ENCODE peak calls at places on chromosome 10, in ten cellular contexts. K is erythroblast; E is activated CD8-positive, alpha-beta memory T cell treated with anti-CD3 and anti-CD28 coated beads for 1 hour; Z is activated naive CD8-positive, alpha-beta T cell treated with anti-CD3 and anti-CD28 coated beads, Interleukin-2, amount 50 U/mL, for 24 hours; W is activated naive CD4-positive, alpha-beta T cell treated with anti-CD3 and anti-CD28 coated beads, Interleukin-2, amount 10 ng/mL, durations not matched to agents 7 days and 5 days; X is breast epithelium; A is fibroblast of lung; I is dermis blood vessel endothelial cell; R is KBM-7; S is WTC11. H is an unnamed sample.

GRCh38 chr10:47401874-47402645 is 18.0 kb upstream of the ZNF488 start:
- DNase-seq in K (no peak), E (no peak), Z (no peak), W (no peak), X (no peak), A (no peak), I (peak), R (no peak), S (no peak), H (no peak)

GRCh38 chr10:33204049-33204448 is 130.4 kb downstream of the NRP1 start:
- DNase-seq in K (no peak), E (no peak), Z (no peak), W (no peak), X (no peak), A (no peak), I (no peak), R (no peak), S (no peak), H (no peak)

GRCh38 chr10:99534939-99535763 is 2.4 kb downstream of the NKX2-3 start:
- DNase-seq in K (peak), E (no peak), Z (no peak), W (no peak), X (no peak), A (no peak), I (peak), R (no peak), S (peak), H (peak)

GRCh38 chr10:103736763-103737162 is 118.6 kb downstream of the SH3PXD2A start:
- DNase-seq in K (peak), E (no peak), Z (no peak), W (peak), X (no peak), A (no peak), I (peak), R (peak), S (peak), H (peak)

GRCh38 chr10:29968556-29968955 is 90.8 kb downstream of the JCAD start:
- DNase-seq in K (no peak), E (no peak), Z (no peak), W (no peak), X (no peak), A (no peak), I (peak), R (no peak), S (no peak), H (no peak)

GRCh38 chr10:29579455-29579970 is 55.3 kb downstream of the SVIL start:
- DNase-seq in K (no peak), E (no peak), Z (no peak), W (no peak), X (no peak), A (no peak), I (no peak), R (no peak), S (no peak), H (no peak)

GRCh38 chr10:32142646-32143045 is 86.4 kb upstream of the KIF5B start:
- DNase-seq in K (no peak), E (no peak), Z (no peak), W (no peak), X (no peak), A (no peak), I (no peak), R (no peak), S (no peak), H (no peak)

GRCh38 chr10:132347211-132347930 is 15.4 kb downstream of the LRRC27 start:
- DNase-seq in K (no peak), E (no peak), Z (no peak), W (no peak), X (no peak), A (no peak), I (no peak), R (no peak), S (no peak), H (no peak)

H was measured in ecto neural progenitor cell.